ENCODE peak calls at places on chromosomes 11 and 22, in nine cellular contexts. Q is brain microvascular endothelial cell, K is IMR-90, C is HFF-Myc, E is fibroblast of pulmonary artery, F is left lung, X is spleen, U is foreskin fibroblast, A is fibroblast of mammary gland. V is an unnamed sample.

GRCh38 chr11:112844530-112844929 is 116.7 kb upstream of the NCAM1 start:
- DNase-seq in U (no peak), X (no peak), K (no peak), A (no peak), F (no peak), C (no peak), Q (no peak), E (no peak), V (no peak)

GRCh38 chr11:101686514-101686913 is 102.7 kb upstream of the TRPC6 start:
- DNase-seq in Q (peak), C (no peak), A (peak), F (no peak), K (peak), U (peak), E (peak), X (no peak), V (peak)

GRCh38 chr22:46953968-46954755 is 191.7 kb downstream of the TBC1D22A start:
- DNase-seq in F (no peak), U (no peak), K (peak), A (no peak), X (no peak), E (no peak), Q (no peak), C (no peak), V (no peak)

GRCh38 chr11:9301720-9302119 is 12.7 kb downstream of the TMEM41B start:
- DNase-seq in K (no peak), Q (no peak), F (no peak), C (no peak), X (no peak), A (no peak), E (no peak), U (no peak), V (no peak)

GRCh38 chr11:111934301-111934700 is 2.8 kb upstream of the DIXDC1 start:
- DNase-seq in U (no peak), C (no peak), X (no peak), Q (no peak), E (no peak), K (no peak), A (no peak), F (no peak), V (no peak)

GRCh38 chr22:37242395-37242918 is 1.6 kb downstream of the RAC2 start:
- DNase-seq in C (no peak), Q (peak), X (peak), F (peak), U (no peak), E (no peak), A (no peak), K (peak), V (no peak)

GRCh38 chr11:88886796-88887195 is 179.0 kb downstream of the GRM5 start:
- DNase-seq in A (peak), X (no peak), F (no peak), C (peak), Q (peak), K (peak), E (peak), U (peak), V (no peak)

GRCh38 chr22:31630331-31631329 is 31.4 kb downstream of the PISD start:
- DNase-seq in Q (peak), F (peak), U (peak), E (peak), K (peak), C (no peak), A (peak), X (peak), V (peak)

GRCh38 chr11:66950113-66950535 is 8.1 kb downstream of the PC start:
- DNase-seq in E (peak), C (no peak), F (no peak), X (no peak), K (peak), A (peak), Q (peak), U (peak), V (peak)

GRCh38 chr11:87473174-87473573 is 435.4 kb downstream of the TMEM135 start:
- DNase-seq in Q (peak), A (peak), U (peak), C (peak), X (no peak), F (no peak), K (peak), E (peak), V (peak)

GRCh38 chr11:83583953-83584352 is 297.8 kb upstream of the CCDC90B start:
- DNase-seq in U (peak), C (peak), Q (peak), K (peak), A (peak), F (no peak), E (peak), X (no peak), V (peak)

DNA sequence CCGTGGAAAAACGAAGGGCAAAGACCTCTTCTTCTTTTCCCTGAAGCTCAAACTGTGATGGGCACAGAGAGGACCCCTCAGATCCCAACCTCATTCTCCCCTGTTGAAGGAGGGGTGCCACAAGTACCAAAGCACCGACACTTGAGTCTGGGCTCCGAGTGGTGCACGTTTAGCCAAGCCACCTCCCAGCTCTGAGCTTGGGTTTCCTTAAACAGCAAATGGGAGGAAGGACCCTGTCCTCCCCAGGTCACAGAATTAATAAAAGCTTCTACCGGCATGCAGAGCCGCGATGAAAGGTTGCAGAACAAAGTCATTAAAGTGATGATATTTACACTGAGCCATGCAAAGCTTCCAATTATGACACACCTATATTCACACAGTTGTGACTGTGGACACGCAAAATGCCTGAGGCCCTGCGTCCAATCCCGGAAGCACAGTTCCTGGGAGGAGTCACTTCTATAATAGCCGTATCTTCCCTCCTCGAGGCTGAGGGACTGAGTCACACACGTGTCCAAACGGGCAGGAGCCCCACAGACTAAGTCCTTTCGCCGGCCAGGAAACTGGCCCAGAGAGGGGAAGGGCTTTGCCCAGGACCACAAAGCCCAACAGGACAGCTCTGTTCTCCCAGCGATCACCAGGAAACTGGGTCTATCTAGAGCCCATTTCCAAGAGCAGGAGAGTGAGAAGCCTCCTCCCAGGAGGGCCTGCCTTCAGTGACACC is 922 bp upstream of the CSNK1E start:
- DNase-seq in F (no peak), A (peak), K (peak), U (peak), X (no peak), E (peak), C (peak), Q (peak), V (peak)
- H3K4me3 ChIP-seq in F (peak), A (peak), K (peak), U (peak), X (peak), E (peak), C (peak), Q (peak), V (peak)

GRCh38 chr11:75261474-75261847 is 20.9 kb downstream of the TPBGL start:
- DNase-seq in K (no peak), E (no peak), C (no peak), X (peak), A (no peak), U (no peak), F (no peak), Q (no peak), V (no peak)

GRCh38 chr11:75259711-75260110 is 19.1 kb downstream of the TPBGL start:
- DNase-seq in K (no peak), X (peak), C (no peak), F (no peak), A (no peak), U (no peak), E (no peak), Q (no peak), V (no peak)

GRCh38 chr11:75261902-75262361 is 21.4 kb downstream of the TPBGL start:
- DNase-seq in E (no peak), Q (no peak), X (peak), C (no peak), A (no peak), K (no peak), F (no peak), U (no peak), V (no peak)

GRCh38 chr11:75262436-75262835 is 21.9 kb downstream of the TPBGL start:
- DNase-seq in K (no peak), F (no peak), E (no peak), Q (no peak), C (no peak), U (no peak), X (no peak), A (no peak), V (no peak)

GRCh38 chr11:75260396-75260795 is 19.8 kb downstream of the TPBGL start:
- DNase-seq in F (no peak), K (no peak), U (no peak), X (peak), A (no peak), E (no peak), Q (no peak), C (no peak), V (no peak)
- H3K4me3 ChIP-seq in F (no peak), K (no peak), U (no peak), X (no peak), A (no peak), E (no peak), Q (no peak), C (no peak), V (no peak)

GRCh38 chr11:12453243-12453642 is 75.9 kb downstream of the PARVA start:
- DNase-seq in X (no peak), E (no peak), A (no peak), Q (no peak), U (no peak), F (no peak), C (no peak), K (no peak), V (no peak)

GRCh38 chr11:12457030-12457600 is 79.7 kb downstream of the PARVA start:
- DNase-seq in A (peak), U (peak), E (peak), X (no peak), Q (peak), C (no peak), K (peak), F (no peak), V (no peak)

GRCh38 chr11:12458042-12458441 is 80.7 kb downstream of the PARVA start:
- DNase-seq in U (no peak), K (no peak), F (no peak), E (no peak), A (no peak), Q (no peak), C (no peak), X (no peak), V (no peak)

GRCh38 chr11:12454782-12455181 is 77.4 kb downstream of the PARVA start:
- DNase-seq in A (peak), F (no peak), E (peak), Q (no peak), X (no peak), K (peak), C (no peak), U (no peak), V (no peak)

GRCh38 chr11:12455938-12456337 is 78.6 kb downstream of the PARVA start:
- DNase-seq in F (no peak), C (no peak), Q (peak), A (peak), X (no peak), K (peak), U (peak), E (peak), V (no peak)
- H3K4me3 ChIP-seq in F (no peak), C (no peak), Q (no peak), A (no peak), X (no peak), K (no peak), U (no peak), E (no peak), V (no peak)

GRCh38 chr22:49536571-49537131 is 291.0 kb downstream of the BRD1 start:
- DNase-seq in C (no peak), X (peak), K (no peak), F (peak), Q (no peak), U (no peak), E (no peak), A (no peak), V (no peak)
- H3K4me3 ChIP-seq in C (no peak), X (no peak), K (no peak), F (no peak), Q (no peak), U (no peak), E (no peak), A (no peak), V (no peak)

GRCh38 chr11:128718064-128718463 is 24.2 kb downstream of the FLI1 start:
- DNase-seq in U (no peak), E (no peak), F (no peak), K (no peak), C (no peak), X (no peak), A (no peak), Q (no peak), V (no peak)
- H3K4me3 ChIP-seq in U (no peak), E (no peak), F (no peak), K (no peak), C (no peak), X (no peak), A (no peak), Q (no peak), V (no peak)

DNA sequence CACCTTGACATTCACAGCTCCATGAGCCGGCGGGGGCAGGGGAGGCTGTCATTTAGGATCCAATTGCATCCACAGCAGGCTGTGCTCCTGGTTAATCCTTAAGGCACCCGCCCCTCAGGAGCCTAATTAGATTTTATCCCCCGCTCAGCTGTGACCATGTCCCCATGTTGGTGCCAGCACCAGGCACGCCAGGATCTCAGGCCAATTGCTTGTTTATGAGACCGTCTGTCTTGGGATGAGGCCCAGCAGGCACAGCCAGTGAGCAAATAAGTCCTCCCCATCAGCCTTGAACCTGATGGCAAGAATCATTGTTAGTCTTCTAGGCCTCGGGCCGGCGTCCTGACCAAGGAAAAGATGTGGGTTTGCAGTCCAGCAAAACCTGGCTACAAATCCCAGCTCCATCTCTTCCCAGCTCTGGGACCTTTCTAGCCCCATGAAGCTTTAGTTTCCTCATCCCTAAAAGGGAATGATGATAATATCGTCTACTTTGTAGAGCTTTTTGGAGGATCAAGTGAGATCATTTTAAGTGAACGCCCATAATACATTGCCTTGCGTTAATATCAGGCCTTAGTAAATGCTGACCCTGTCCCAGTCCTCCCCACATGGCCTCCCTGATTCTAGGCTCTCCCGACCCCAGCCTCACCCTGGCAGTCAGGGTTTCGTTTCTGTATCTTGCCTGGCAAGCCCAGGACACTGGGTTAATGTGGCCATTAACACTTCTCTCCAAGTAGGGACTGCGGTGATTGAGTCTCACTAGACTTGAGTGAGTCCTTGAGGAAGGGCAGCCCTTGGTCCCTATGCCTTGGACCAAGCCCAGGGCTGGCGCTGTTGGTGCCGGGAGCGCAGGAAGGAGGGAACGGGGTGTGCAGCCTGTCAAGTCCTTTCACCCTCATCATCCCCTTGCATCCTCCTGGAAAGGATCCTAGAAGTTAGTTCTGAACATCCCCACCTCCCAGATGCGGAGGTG is 57.1 kb downstream of the TP53I11 start:
- DNase-seq in F (no peak), C (no peak), K (no peak), U (no peak), X (no peak), Q (no peak), E (no peak), A (no peak), V (no peak)
- H3K4me3 ChIP-seq in F (no peak), C (no peak), K (no peak), U (no peak), X (no peak), Q (no peak), E (no peak), A (no peak), V (no peak)

GRCh38 chr22:41216984-41217383 is 11.9 kb downstream of the L3MBTL2 start:
- DNase-seq in Q (no peak), A (peak), U (no peak), C (no peak), K (peak), X (no peak), E (peak), F (no peak), V (no peak)
- H3K4me3 ChIP-seq in Q (no peak), A (no peak), U (no peak), C (no peak), K (no peak), X (no peak), E (peak), F (no peak), V (peak)

DNA sequence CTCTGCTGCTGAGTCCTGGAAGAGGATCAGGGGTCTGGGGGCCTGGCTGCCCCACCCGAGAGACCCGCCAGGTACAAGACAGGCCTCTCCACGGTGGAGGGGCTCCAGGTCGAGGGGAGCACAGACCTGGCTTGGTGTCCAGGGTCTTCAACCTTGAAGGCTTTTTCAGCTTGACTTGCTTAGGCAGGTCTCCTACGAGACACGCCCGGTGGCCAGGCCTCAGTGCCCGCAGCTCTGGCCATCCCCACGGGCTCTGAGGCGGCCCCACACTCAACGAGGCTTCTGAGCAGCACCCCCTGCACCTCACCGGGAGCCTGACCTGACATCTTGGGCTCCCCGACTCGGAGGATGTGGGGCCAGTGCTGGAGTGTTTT is 6.6 kb upstream of the PLXNB2 start:
- DNase-seq in A (no peak), X (no peak), U (no peak), E (no peak), C (no peak), Q (no peak), K (no peak), F (no peak), V (no peak)
- H3K4me3 ChIP-seq in A (no peak), X (peak), U (no peak), E (no peak), C (no peak), Q (no peak), K (no peak), F (no peak), V (no peak)

DNA sequence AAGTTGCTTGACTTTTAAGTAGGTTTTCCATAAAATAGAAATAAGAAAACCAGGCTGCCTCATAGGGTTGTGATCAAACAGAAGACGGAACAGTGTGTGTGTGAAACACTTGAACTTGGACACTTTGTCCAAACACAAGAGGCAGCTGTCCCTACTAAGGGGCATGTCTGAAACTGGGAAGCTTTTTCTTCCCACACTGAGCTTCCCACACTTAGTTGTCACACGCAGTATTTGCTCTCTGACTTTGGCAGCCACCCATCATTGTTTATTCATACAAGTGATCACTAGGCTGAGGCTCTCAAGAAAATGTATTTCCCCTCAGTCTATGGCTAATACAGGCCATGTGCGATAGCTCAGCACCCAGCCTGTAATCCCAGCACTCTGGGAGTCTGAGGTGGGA is 1.2 kb upstream of the C11orf91 start:
- DNase-seq in K (peak), X (no peak), A (peak), Q (peak), E (peak), U (peak), F (no peak), C (no peak), V (no peak)
- H3K4me3 ChIP-seq in K (no peak), X (no peak), A (peak), Q (no peak), E (peak), U (no peak), F (no peak), C (no peak), V (no peak)

DNA sequence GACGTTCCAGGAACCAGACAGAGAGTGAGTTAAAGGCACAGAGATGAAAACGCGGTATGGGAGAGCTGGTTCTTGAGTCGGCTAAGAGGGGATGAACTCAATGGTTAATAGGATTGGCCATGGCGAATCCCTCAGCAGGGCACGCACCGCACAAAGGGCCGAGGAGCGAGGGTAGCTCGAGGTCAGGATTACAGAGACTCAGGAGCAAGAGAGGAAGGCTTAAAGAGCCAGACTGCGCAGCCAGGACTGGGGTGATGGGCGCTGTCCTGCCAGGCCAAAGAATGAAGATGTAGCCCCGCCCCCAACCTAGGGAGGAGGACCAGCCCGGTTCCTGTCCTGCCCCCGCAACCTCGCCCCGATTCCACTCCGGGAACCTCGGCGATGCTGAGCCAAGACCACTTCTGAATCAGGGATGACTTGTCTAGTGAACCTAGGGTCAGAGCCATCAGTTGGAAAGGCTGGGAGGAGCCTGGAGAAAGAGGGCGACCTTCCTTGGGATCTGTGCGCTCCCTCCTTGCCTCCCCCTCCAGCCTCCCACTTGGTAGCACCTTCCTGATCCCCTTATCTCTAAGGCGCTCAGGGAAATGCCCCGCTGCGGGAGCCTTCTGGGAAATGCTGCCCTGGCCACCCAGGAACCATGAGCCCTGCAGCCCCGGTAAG is at the start of gene PLEKHB1:
- DNase-seq in C (no peak), F (no peak), E (peak), U (no peak), A (peak), X (no peak), Q (no peak), K (no peak), V (no peak)
- H3K4me3 ChIP-seq in C (no peak), F (peak), E (no peak), U (no peak), A (peak), X (peak), Q (no peak), K (no peak), V (peak)